ENCODE peak calls at places on chromosomes 6 and 20, in five cellular contexts. B is endothelial cell of umbilical vein, O is GM12878, F is HepG2, U is K562. W is an unnamed sample. For H3K4me1, the result is how much of the 10 kb centered on the place peaks cover.

GRCh38 chr6:94130458-94130857 is 711.1 kb upstream of the EPHA7 start:
- DNase-seq in U (no peak), O (no peak), B (no peak), F (no peak), W (no peak)

GRCh38 chr6:163427498-163428254 is 13.2 kb downstream of the QKI start:
- DNase-seq in O (no peak), U (no peak), F (peak), B (peak), W (no peak)

GRCh38 chr6:145266432-145267075 is 468.8 kb downstream of the EPM2A start:
- DNase-seq in B (no peak), F (peak), U (no peak), O (no peak), W (no peak)

GRCh38 chr6:130070747-130071146 is 52.4 kb downstream of the L3MBTL3 start:
- DNase-seq in U (no peak), F (no peak), B (no peak), O (no peak), W (no peak)

GRCh38 chr6:30775104-30775503 is 30.8 kb upstream of the IER3 start:
- DNase-seq in B (no peak), F (peak), U (no peak), O (no peak), W (no peak)

GRCh38 chr6:36746251-36746650 is 48.6 kb downstream of the RAB44 start:
- DNase-seq in U (no peak), O (no peak), B (no peak), F (no peak), W (no peak)

GRCh38 chr6:33208089-33208967 is at the start of gene RING1:
- DNase-seq in U (peak), O (no peak), F (peak), B (peak), W (peak)

GRCh38 chr6:3292431-3293197 is 33.9 kb downstream of the PSMG4 start:
- DNase-seq in B (no peak), O (no peak), F (no peak), U (no peak), W (no peak)

GRCh38 chr6:4607793-4608192 is 168.4 kb upstream of the CDYL start:
- DNase-seq in O (no peak), U (no peak), B (no peak), F (no peak), W (no peak)

GRCh38 chr20:51366155-51366886 is 176.2 kb downstream of the NFATC2 start:
- DNase-seq in F (no peak), O (no peak), B (peak), U (no peak), W (peak)

GRCh38 chr20:4607287-4607713 is 114.4 kb upstream of the PRND start:
- DNase-seq in B (peak), F (peak), U (peak), O (peak), W (peak)

GRCh38 chr6:31777667-31778050 is 531 bp upstream of the VWA7 start:
- DNase-seq in F (no peak), O (no peak), B (no peak), U (no peak), W (no peak)

GRCh38 chr6:111382476-111383294 is 100.3 kb downstream of the REV3L start:
- DNase-seq in F (no peak), O (no peak), B (no peak), U (no peak), W (no peak)

GRCh38 chr6:97067045-97067444 is 142.5 kb downstream of the KLHL32 start:
- DNase-seq in U (no peak), O (no peak), B (no peak), F (no peak), W (no peak)

GRCh38 chr20:63553933-63554290 is at the start of gene FNDC11:
- DNase-seq in F (no peak), B (no peak), U (peak), O (no peak), W (no peak)

GRCh38 chr20:18263723-18264122 is 24.6 kb upstream of the ZNF133 start:
- DNase-seq in U (no peak), F (peak), O (no peak), B (no peak), W (peak)

GRCh38 chr20:63093966-63094766 is 87.4 kb upstream of the BHLHE23 start:
- DNase-seq in B (no peak), U (no peak), F (no peak), O (no peak), W (no peak)

GRCh38 chr6:154932562-154933027 is 62.5 kb upstream of the TIAM2 start:
- DNase-seq in U (no peak), F (peak), O (no peak), B (no peak), W (peak)

GRCh38 chr20:48205281-48205782 is 420.1 kb upstream of the SULF2 start:
- DNase-seq in O (no peak), B (no peak), F (no peak), U (no peak), W (no peak)

GRCh38 chr20:3783516-3784225 is 2.4 kb upstream of the SPEF1 start:
- DNase-seq in B (no peak), F (no peak), O (no peak), U (no peak), W (no peak)

GRCh38 chr6:156647440-156647839 is 129.7 kb upstream of the ARID1B start:
- DNase-seq in B (no peak), F (no peak), O (no peak), U (no peak), W (no peak)

GRCh38 chr6:161557333-161558107 is 283.7 kb upstream of the AGPAT4 start:
- DNase-seq in F (no peak), B (no peak), U (no peak), O (no peak), W (no peak)

GRCh38 chr6:33926451-33926850 is 122.6 kb upstream of the MLN start:
- DNase-seq in B (peak), O (no peak), U (peak), F (no peak), W (peak)

GRCh38 chr6:4809999-4810918 is 34.1 kb downstream of the CDYL start:
- DNase-seq in F (peak), U (no peak), B (peak), O (no peak), W (no peak)

GRCh38 chr6:133707456-133707855 is 181.5 kb upstream of the TCF21 start:
- DNase-seq in O (peak), F (no peak), U (no peak), B (peak), W (no peak)

DNA sequence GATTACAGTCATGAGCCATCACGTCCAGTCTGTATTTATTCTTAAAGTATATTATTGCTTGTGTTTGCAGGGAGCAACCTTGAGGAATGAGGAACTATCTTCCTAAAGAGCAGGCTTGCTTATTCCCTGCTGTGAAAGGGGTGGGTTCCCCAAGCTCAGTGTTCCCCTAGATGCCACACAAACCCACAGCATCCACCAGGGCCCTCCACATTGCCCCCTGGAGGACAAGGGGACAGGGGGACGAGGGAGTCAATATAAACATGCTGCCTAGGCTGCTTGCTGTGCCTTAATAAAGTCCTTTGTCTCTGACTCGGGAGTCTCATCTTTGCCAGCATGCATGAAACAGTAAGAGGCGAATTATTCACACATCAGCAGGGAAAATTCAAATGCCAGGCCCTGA is 8.0 kb upstream of the IDH3B start:
- DNase-seq in U (no peak), B (no peak), F (no peak), O (no peak), W (peak)
- TF ChIP-seq MYC in U (no peak), B (no peak), F (no peak), O (no peak), W (no peak)

GRCh38 chr20:38127011-38127621 is 38.0 kb downstream of the TGM2 start:
- DNase-seq in B (peak), O (no peak), F (no peak), U (peak), W (peak)
- H3K4me1 ChIP-seq in B (half or more), O (under half), F (half or more), U (under half), W (half or more)

GRCh38 chr20:13356591-13356990 is 135.5 kb downstream of the ISM1 start:
- DNase-seq in B (no peak), U (no peak), F (no peak), O (no peak), W (no peak)
- TF ChIP-seq MYC in B (no peak), U (no peak), F (no peak), O (no peak), W (no peak)

GRCh38 chr20:50305636-50306477 is 115.2 kb downstream of the CEBPB start:
- DNase-seq in F (peak), U (peak), O (no peak), B (no peak), W (peak)
- H3K4me1 ChIP-seq in F (half or more), U (under half), O (under half), B (under half), W (half or more)